ENCODE peak calls at places on chromosome 9, in eight cellular contexts. A is left ventricle myocardium inferior, G is foreskin keratinocyte, Q is dorsolateral prefrontal cortex, E is OCI-LY7, C is right atrium auricular region, Y is HL-60, T is RWPE1. D is an unnamed sample.

GRCh38 chr9:93038918-93039317 is 19.6 kb upstream of the SUSD3 start:
- DNase-seq in Q (no peak), C (no peak), E (no peak), G (no peak), T (no peak), A (no peak), Y (no peak), D (no peak)

GRCh38 chr9:125538092-125538473 is 168.9 kb downstream of the MAPKAP1 start:
- DNase-seq in E (no peak), Q (no peak), A (no peak), C (no peak), G (peak), T (peak), Y (no peak), D (peak)

GRCh38 chr9:72383978-72384709 is 19.1 kb upstream of the ZFAND5 start:
- DNase-seq in Q (no peak), A (no peak), T (peak), E (no peak), Y (no peak), C (no peak), G (peak), D (peak)

GRCh38 chr9:72478993-72479392 is 42.4 kb upstream of the TMC1 start:
- DNase-seq in E (no peak), T (no peak), C (no peak), G (no peak), Y (no peak), A (no peak), Q (no peak), D (peak)

GRCh38 chr9:35909274-35909673 is at the start of gene SPAAR:
- DNase-seq in T (no peak), G (no peak), A (peak), Y (no peak), Q (no peak), C (no peak), E (no peak), D (no peak)

GRCh38 chr9:35571113-35571512 is 33.9 kb upstream of the TESK1 start:
- DNase-seq in T (no peak), C (no peak), G (no peak), Q (no peak), E (no peak), A (no peak), Y (no peak), D (no peak)

GRCh38 chr9:127520941-127521918 is 69.9 kb downstream of the LRSAM1 start:
- DNase-seq in G (no peak), Q (no peak), C (peak), E (no peak), T (no peak), A (no peak), Y (no peak), D (no peak)

GRCh38 chr9:7297521-7297920 is 502.1 kb downstream of the DMAC1 start:
- DNase-seq in T (no peak), Y (no peak), G (no peak), Q (no peak), A (no peak), E (no peak), C (no peak), D (no peak)

GRCh38 chr9:38062498-38063362 is 6.3 kb downstream of the SHB start:
- DNase-seq in C (no peak), T (no peak), A (no peak), Q (no peak), E (no peak), Y (no peak), G (no peak), D (peak)

GRCh38 chr9:135326633-135327152 is 152.9 kb upstream of the PPP1R26 start:
- DNase-seq in Y (no peak), C (no peak), T (no peak), Q (no peak), A (no peak), G (no peak), E (no peak), D (no peak)

GRCh38 chr9:131758972-131759647 is 19.2 kb upstream of the RAPGEF1 start:
- DNase-seq in Q (no peak), G (no peak), A (no peak), C (no peak), T (peak), E (no peak), Y (no peak), D (peak)

GRCh38 chr9:34379334-34380033 is 2.8 kb upstream of the MYORG start:
- DNase-seq in Q (peak), Y (peak), T (peak), A (peak), G (peak), E (peak), C (peak), D (peak)

GRCh38 chr9:13979941-13980318 is 334.0 kb downstream of the NFIB start:
- DNase-seq in C (no peak), G (no peak), A (no peak), T (no peak), E (no peak), Y (no peak), Q (no peak), D (no peak)

GRCh38 chr9:116008278-116008677 is 145.3 kb upstream of the PAPPA start:
- DNase-seq in Q (no peak), G (no peak), A (no peak), C (no peak), Y (no peak), E (no peak), T (peak), D (peak)

GRCh38 chr9:136270173-136270710 is 24.6 kb upstream of the QSOX2 start:
- DNase-seq in T (no peak), G (no peak), Q (no peak), C (no peak), Y (peak), A (no peak), E (no peak), D (no peak)

GRCh38 chr9:74920944-74921626 is 31.6 kb downstream of the C9orf40 start:
- DNase-seq in T (peak), Y (no peak), Q (no peak), A (no peak), G (peak), C (no peak), E (no peak), D (peak)

DNA sequence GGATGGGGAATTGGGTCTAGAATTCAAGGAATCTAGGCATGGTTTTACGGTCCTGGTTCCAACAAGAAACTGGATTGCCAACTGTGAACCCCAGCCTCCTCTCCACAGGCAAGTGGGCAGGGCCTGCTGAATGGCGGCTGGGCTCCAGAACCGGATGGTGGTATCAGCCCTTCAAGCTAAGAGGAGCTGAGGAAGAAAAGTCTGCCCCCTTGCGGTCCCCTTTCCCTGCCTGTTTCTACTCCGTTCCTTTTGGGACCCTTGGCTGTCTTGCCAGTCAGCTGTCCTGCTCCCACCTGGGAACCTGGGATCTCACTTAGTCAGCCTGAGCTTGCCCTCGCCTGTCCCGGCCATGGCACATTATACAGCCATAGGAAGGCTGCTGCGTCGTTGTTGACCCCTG is 234.4 kb upstream of the DAPK1 start:
- DNase-seq in E (no peak), Y (no peak), C (no peak), A (no peak), G (no peak), Q (no peak), T (no peak), D (no peak)
- TF ChIP-seq CTCF in E (no peak), Y (no peak), C (no peak), A (no peak), G (peak), Q (no peak), T (no peak), D (peak)

GRCh38 chr9:20188616-20189212 is 399.9 kb upstream of the SLC24A2 start:
- DNase-seq in T (no peak), E (no peak), Q (no peak), A (no peak), G (no peak), C (no peak), Y (no peak), D (no peak)

GRCh38 chr9:20189871-20190270 is 401.0 kb upstream of the SLC24A2 start:
- DNase-seq in C (no peak), Q (no peak), G (no peak), A (no peak), E (no peak), Y (no peak), T (no peak), D (no peak)

GRCh38 chr9:20186823-20187222 is 398.0 kb upstream of the SLC24A2 start:
- DNase-seq in A (no peak), T (no peak), Q (no peak), E (no peak), Y (no peak), G (no peak), C (no peak), D (no peak)

GRCh38 chr9:20187318-20187717 is 398.5 kb upstream of the SLC24A2 start:
- DNase-seq in A (no peak), Y (no peak), E (peak), T (no peak), C (no peak), G (no peak), Q (no peak), D (no peak)

DNA sequence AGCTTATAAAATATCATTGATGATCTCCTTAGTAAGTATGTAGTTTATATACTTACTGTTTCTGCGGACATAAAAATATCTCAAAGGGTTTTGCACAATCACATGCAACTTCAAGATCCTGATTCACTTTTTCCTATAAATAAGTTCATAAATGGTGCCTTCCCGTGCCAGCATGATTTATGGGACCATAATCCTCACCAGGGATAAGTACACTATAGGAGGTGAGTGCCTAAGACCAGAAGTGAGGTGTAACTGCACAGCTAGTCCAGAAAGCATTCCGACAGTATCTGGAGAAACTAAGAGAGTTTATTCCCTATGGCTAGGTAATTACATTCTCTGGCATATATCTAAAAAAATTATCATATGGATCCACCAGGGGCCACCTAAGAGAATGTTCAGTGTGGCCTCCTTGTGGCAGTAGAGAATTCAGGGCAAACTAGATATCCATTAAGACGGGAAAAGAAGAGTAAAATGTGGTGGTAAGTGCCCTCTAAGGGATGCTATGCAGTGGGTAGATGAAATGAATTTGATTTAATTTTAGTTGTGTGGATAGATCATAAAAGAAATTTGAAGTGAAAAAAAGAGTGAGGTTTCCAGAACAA is 402.5 kb upstream of the SLC24A2 start:
- DNase-seq in Q (no peak), A (no peak), E (no peak), T (no peak), G (no peak), Y (no peak), C (no peak), D (no peak)
- TF ChIP-seq CTCF in Q (no peak), A (no peak), E (peak), T (no peak), G (peak), Y (no peak), C (no peak), D (no peak)

DNA sequence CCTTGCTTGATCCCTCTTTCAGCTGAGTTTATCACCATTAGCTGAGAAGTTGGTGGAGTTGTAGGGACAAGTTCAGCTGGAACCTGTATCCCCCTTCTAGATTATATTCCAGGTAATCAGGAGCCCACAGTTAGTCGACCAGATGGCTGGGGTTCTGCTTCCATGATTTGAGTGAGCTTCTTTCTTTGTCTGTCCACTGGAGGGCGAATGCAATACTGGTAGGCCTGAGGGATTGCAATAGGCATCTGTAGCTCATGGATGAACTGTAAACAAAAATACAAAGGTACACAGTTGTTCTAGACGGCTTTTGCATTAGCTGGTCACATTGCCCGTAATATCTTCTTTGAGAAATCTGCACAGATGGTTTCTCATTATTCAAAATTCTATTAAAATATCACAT is 88.9 kb downstream of the PCSK5 start:
- DNase-seq in A (no peak), E (peak), T (no peak), Q (no peak), C (no peak), G (no peak), Y (peak), D (no peak)
- TF ChIP-seq CTCF in A (peak), E (peak), T (no peak), Q (no peak), C (peak), G (peak), Y (peak), D (peak)

GRCh38 chr9:118222375-118222774 is 518.2 kb downstream of the TLR4 start:
- DNase-seq in Y (no peak), T (no peak), Q (peak), G (no peak), C (no peak), A (no peak), E (no peak), D (no peak)
- TF ChIP-seq CTCF in Y (no peak), T (no peak), Q (peak), G (no peak), C (peak), A (no peak), E (no peak), D (no peak)

GRCh38 chr9:114096041-114096511 is 3.0 kb downstream of the KIF12 start:
- DNase-seq in Y (no peak), A (no peak), C (no peak), E (no peak), G (no peak), T (no peak), Q (no peak), D (no peak)
- TF ChIP-seq CTCF in Y (no peak), A (no peak), C (no peak), E (peak), G (peak), T (no peak), Q (no peak), D (no peak)

GRCh38 chr9:21314152-21314551 is 9.0 kb upstream of the IFNA5 start:
- DNase-seq in A (no peak), Y (no peak), G (no peak), C (no peak), E (no peak), Q (no peak), T (no peak), D (no peak)

GRCh38 chr9:21316032-21316842 is 11.1 kb upstream of the IFNA5 start:
- DNase-seq in E (no peak), T (no peak), G (no peak), A (no peak), C (no peak), Q (no peak), Y (no peak), D (no peak)

GRCh38 chr9:21316860-21317259 is 11.7 kb upstream of the IFNA5 start:
- DNase-seq in A (no peak), Q (no peak), G (no peak), Y (no peak), T (no peak), C (no peak), E (no peak), D (peak)

GRCh38 chr9:21323091-21323490 is 12.1 kb downstream of the KLHL9 start:
- DNase-seq in A (no peak), Y (peak), E (no peak), C (no peak), G (no peak), T (no peak), Q (no peak), D (no peak)

GRCh38 chr9:21317956-21318923 is 13.1 kb upstream of the IFNA5 start:
- DNase-seq in Y (no peak), A (no peak), E (peak), T (peak), C (no peak), G (no peak), Q (peak), D (peak)
- TF ChIP-seq CTCF in Y (peak), A (peak), E (peak), T (peak), C (peak), G (peak), Q (peak), D (peak)

GRCh38 chr9:121871431-121872025 is 220.1 kb downstream of the DAB2IP start:
- DNase-seq in A (no peak), Y (no peak), Q (no peak), G (no peak), T (no peak), C (no peak), E (no peak), D (peak)
- TF ChIP-seq CTCF in A (no peak), Y (no peak), Q (no peak), G (no peak), T (no peak), C (no peak), E (no peak), D (no peak)

GRCh38 chr9:104810421-104811339 is 46.8 kb downstream of the NIPSNAP3B start:
- DNase-seq in G (peak), E (no peak), Y (no peak), T (peak), A (no peak), Q (peak), C (no peak), D (peak)

GRCh38 chr9:104802906-104803305 is 39.0 kb downstream of the NIPSNAP3B start:
- DNase-seq in Y (no peak), E (no peak), C (no peak), T (no peak), Q (no peak), A (no peak), G (no peak), D (no peak)

GRCh38 chr9:104805441-104805840 is 41.5 kb downstream of the NIPSNAP3B start:
- DNase-seq in A (no peak), Q (no peak), E (no peak), T (peak), G (peak), Y (no peak), C (no peak), D (peak)

DNA sequence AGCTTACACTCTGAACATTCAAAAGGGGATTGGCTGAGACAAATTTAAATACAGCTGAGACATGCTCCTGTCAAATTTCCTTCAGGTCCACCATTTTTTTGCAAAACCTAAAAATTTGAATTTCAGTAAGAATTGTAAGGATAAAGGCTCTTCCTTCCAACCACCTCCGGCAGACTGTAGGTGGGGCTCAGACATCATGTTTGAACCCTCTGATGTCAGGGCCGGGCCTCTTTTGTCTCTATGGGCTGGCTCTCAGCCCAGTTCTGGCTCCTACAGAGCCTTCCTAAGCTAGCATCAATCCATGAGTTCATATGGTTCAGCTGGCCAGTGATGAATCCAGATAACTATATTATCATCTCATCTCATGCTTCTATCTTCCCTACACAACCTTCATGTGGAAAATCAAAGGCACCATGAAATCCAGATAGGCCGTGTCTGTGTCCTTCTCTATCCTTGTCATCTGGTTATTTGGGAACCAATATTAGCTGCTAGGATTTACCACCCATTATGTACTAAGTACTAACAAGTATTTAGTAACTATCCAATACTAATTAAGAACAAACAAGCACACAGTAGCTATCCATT is 44.2 kb downstream of the NIPSNAP3B start:
- DNase-seq in C (no peak), G (no peak), A (no peak), E (no peak), Y (no peak), T (peak), Q (peak), D (peak)
- TF ChIP-seq CTCF in C (peak), G (peak), A (peak), E (peak), Y (no peak), T (no peak), Q (peak), D (peak)

GRCh38 chr9:88990721-88991065 is 575 bp upstream of the S1PR3 start:
- DNase-seq in A (no peak), Q (no peak), G (no peak), E (peak), T (no peak), C (no peak), Y (no peak), D (no peak)

GRCh38 chr9:88989961-88990570 is 1.2 kb upstream of the S1PR3 start:
- DNase-seq in T (no peak), A (no peak), E (no peak), Q (no peak), Y (no peak), C (no peak), G (no peak), D (no peak)

GRCh38 chr9:88993327-88993726 is 2.1 kb downstream of the S1PR3 start:
- DNase-seq in T (no peak), Q (no peak), A (no peak), Y (no peak), G (no peak), E (no peak), C (peak), D (no peak)

GRCh38 chr9:88992556-88992955 is 1.3 kb downstream of the S1PR3 start:
- DNase-seq in G (no peak), Y (no peak), T (no peak), Q (no peak), A (no peak), C (peak), E (no peak), D (no peak)

GRCh38 chr9:88991066-88992030 is at the start of gene S1PR3:
- DNase-seq in Q (no peak), C (peak), E (peak), T (peak), G (no peak), A (peak), Y (peak), D (peak)
- TF ChIP-seq CTCF in Q (no peak), C (peak), E (no peak), T (no peak), G (peak), A (peak), Y (no peak), D (no peak)

GRCh38 chr9:15942806-15943424 is 390.1 kb downstream of the CCDC171 start:
- DNase-seq in Q (no peak), E (no peak), C (no peak), T (no peak), G (no peak), Y (no peak), A (no peak), D (no peak)
- TF ChIP-seq CTCF in Q (no peak), E (no peak), C (no peak), T (no peak), G (peak), Y (no peak), A (no peak), D (no peak)